ENCODE peak calls at places on chromosomes 12 and 14, in eight cellular contexts. R, Z, N, P, X, Y, T and C are unnamed samples.

GRCh38 chr12:121170581-121171260 is 38.0 kb downstream of the P2RX7 start:
- DNase-seq in N (no peak), X (no peak), Y (no peak), Z (no peak), P (no peak), R (no peak), T (no peak), C (no peak)

GRCh38 chr14:35406811-35407630 is 2.5 kb upstream of the NFKBIA start:
- DNase-seq in Z (no peak), N (peak; percentile 64), X (peak; percentile 80), Y (no peak), T (no peak), R (peak; percentile 73), P (peak; percentile 75), C (no peak)

GRCh38 chr12:68420225-68421008 is 88.3 kb upstream of the MDM1 start:
- DNase-seq in P (no peak), Z (no peak), N (no peak), R (no peak), X (no peak), T (no peak), Y (no peak), C (no peak)

GRCh38 chr14:81450100-81450531 is 50.0 kb upstream of the STON2 start:
- DNase-seq in R (no peak), Y (no peak), N (peak; percentile 32), P (no peak), T (no peak), X (peak; percentile 100), Z (no peak), C (no peak)

GRCh38 chr12:87329076-87329863 is 699.9 kb downstream of the C12orf50 start:
- DNase-seq in R (no peak), P (no peak), Z (no peak), N (no peak), T (no peak), Y (no peak), X (no peak), C (no peak)

GRCh38 chr12:65534105-65534841 is 255.8 kb downstream of the MSRB3 start:
- DNase-seq in R (no peak), X (no peak), N (no peak), P (no peak), Z (no peak), Y (no peak), T (no peak), C (no peak)

GRCh38 chr12:92452763-92453162 is 250.0 kb upstream of the PLEKHG7 start:
- DNase-seq in P (no peak), X (no peak), Y (no peak), R (no peak), Z (no peak), N (no peak), T (no peak), C (no peak)

GRCh38 chr12:57803317-57803893 is 15.1 kb downstream of the AVIL start:
- DNase-seq in Z (no peak), Y (peak; percentile 56), X (no peak), N (no peak), R (peak; percentile 24), P (peak; percentile 77), T (no peak), C (no peak)

GRCh38 chr12:70598467-70599194 is 38.6 kb downstream of the PTPRB start:
- DNase-seq in Y (no peak), Z (no peak), P (no peak), T (no peak), N (no peak), X (no peak), R (peak; percentile 77), C (no peak)

GRCh38 chr12:62466018-62466595 is 519 bp upstream of the MON2 start:
- DNase-seq in N (peak; percentile 21), Z (peak; percentile 67), T (no peak), Y (peak; percentile 62), X (no peak), R (no peak), P (peak; percentile 62), C (no peak)

GRCh38 chr12:42143401-42144173 is 1.1 kb downstream of the GXYLT1 start:
- DNase-seq in Z (no peak), P (no peak), Y (peak; percentile 25), N (peak; percentile 59), R (peak; percentile 33), T (no peak), X (no peak), C (no peak)

GRCh38 chr14:20440882-20441281 is 4.9 kb upstream of the KLHL33 start:
- DNase-seq in X (no peak), Z (peak; percentile 69), R (no peak), Y (no peak), T (no peak), P (no peak), N (no peak), C (no peak)

GRCh38 chr12:389138-390096 is at the start of gene KDM5A:
- DNase-seq in Z (peak; percentile 97), N (peak; percentile 95), T (peak; percentile 73), P (peak; percentile 94), Y (peak; percentile 71), X (no peak), R (no peak), C (peak; percentile 98)

GRCh38 chr14:75283884-75284563 is 5.4 kb downstream of the FOS start:
- DNase-seq in T (no peak), Z (no peak), X (no peak), P (no peak), R (no peak), Y (no peak), N (no peak), C (no peak)

GRCh38 chr12:123938679-123939480 is 33.8 kb downstream of the CCDC92 start:
- DNase-seq in T (no peak), P (no peak), R (no peak), Z (no peak), X (no peak), Y (peak; percentile 45), N (peak; percentile 31), C (no peak)

GRCh38 chr14:98144964-98145363 is 1127.0 kb downstream of the BCL11B start:
- DNase-seq in R (no peak), Y (no peak), N (no peak), T (no peak), X (no peak), Z (no peak), P (peak; percentile 6), C (no peak)

GRCh38 chr12:127565241-127565640 is 701.7 kb upstream of the TMEM132C start:
- DNase-seq in X (no peak), N (no peak), R (no peak), T (no peak), Y (no peak), P (no peak), Z (no peak), C (no peak)

GRCh38 chr12:130872179-130873096 is 572 bp downstream of the RAN start:
- DNase-seq in X (no peak), N (peak; percentile 25), Z (peak; percentile 68), P (peak; percentile 46), Y (peak; percentile 28), R (no peak), T (no peak), C (no peak)

GRCh38 chr12:124862768-124863408 is 776 bp downstream of the SCARB1 start:
- DNase-seq in N (no peak), P (no peak), T (no peak), R (no peak), X (no peak), Y (no peak), Z (peak; percentile 72), C (no peak)

GRCh38 chr12:2856901-2857495 is at the start of gene TEX52:
- DNase-seq in Y (no peak), R (peak; percentile 78), X (peak; percentile 68), N (no peak), Z (no peak), T (no peak), P (no peak), C (no peak)

GRCh38 chr12:103640410-103640809 is 53.3 kb downstream of the STAB2 start:
- DNase-seq in P (no peak), Z (no peak), R (no peak), T (no peak), N (no peak), Y (no peak), X (no peak), C (no peak)